ENCODE peak calls at places on chromosomes 6 and 20, in four cellular contexts. One of them, this sample, is unnamed.

GRCh38 chr6:129590408-129591022 is 119.5 kb downstream of the ARHGAP18 start:
- DNase-seq in progenitor cell of endocrine pancreas: no peak
- DNase-seq in GM12878: no peak
- DNase-seq in cardiac fibroblast: peak
- DNase-seq in this sample: peak

GRCh38 chr6:107757910-107758309 is 66.2 kb downstream of the SCML4 start:
- DNase-seq in cardiac fibroblast: no peak
- DNase-seq in GM12878: no peak
- DNase-seq in progenitor cell of endocrine pancreas: no peak
- DNase-seq in this sample: no peak

GRCh38 chr6:161100072-161100471 is 108.5 kb downstream of the MAP3K4 start:
- DNase-seq in GM12878: no peak
- DNase-seq in cardiac fibroblast: no peak
- DNase-seq in progenitor cell of endocrine pancreas: no peak
- DNase-seq in this sample: no peak

GRCh38 chr6:82045965-82046756 is 201.4 kb downstream of the IBTK start:
- DNase-seq in GM12878: no peak
- DNase-seq in progenitor cell of endocrine pancreas: no peak
- DNase-seq in cardiac fibroblast: peak
- DNase-seq in this sample: no peak

GRCh38 chr6:95596021-95596420 is 18.7 kb downstream of the MANEA start:
- DNase-seq in GM12878: no peak
- DNase-seq in cardiac fibroblast: no peak
- DNase-seq in progenitor cell of endocrine pancreas: no peak
- DNase-seq in this sample: no peak

GRCh38 chr6:12782136-12782535 is 65.6 kb downstream of the PHACTR1 start:
- DNase-seq in progenitor cell of endocrine pancreas: no peak
- DNase-seq in GM12878: no peak
- DNase-seq in cardiac fibroblast: no peak
- DNase-seq in this sample: no peak

GRCh38 chr6:116682334-116682712 is 1.3 kb downstream of the KPNA5 start:
- DNase-seq in cardiac fibroblast: peak
- DNase-seq in progenitor cell of endocrine pancreas: no peak
- DNase-seq in GM12878: peak
- DNase-seq in this sample: peak

GRCh38 chr6:71107935-71108420 is 151.1 kb upstream of the B3GAT2 start:
- DNase-seq in GM12878: no peak
- DNase-seq in progenitor cell of endocrine pancreas: no peak
- DNase-seq in cardiac fibroblast: peak
- DNase-seq in this sample: peak

GRCh38 chr6:30966154-30966553 is 17.4 kb upstream of the MUC21 start:
- DNase-seq in GM12878: no peak
- DNase-seq in cardiac fibroblast: no peak
- DNase-seq in progenitor cell of endocrine pancreas: no peak
- DNase-seq in this sample: no peak

GRCh38 chr6:84332139-84333034 is 104.9 kb upstream of the CEP162 start:
- DNase-seq in progenitor cell of endocrine pancreas: no peak
- DNase-seq in GM12878: peak
- DNase-seq in cardiac fibroblast: no peak
- DNase-seq in this sample: no peak

GRCh38 chr6:34523441-34524206 is 32.5 kb downstream of the SPDEF start:
- DNase-seq in GM12878: no peak
- DNase-seq in cardiac fibroblast: no peak
- DNase-seq in progenitor cell of endocrine pancreas: no peak
- DNase-seq in this sample: no peak

GRCh38 chr20:16018881-16019280 is 554.4 kb downstream of the KIF16B start:
- DNase-seq in progenitor cell of endocrine pancreas: no peak
- DNase-seq in GM12878: no peak
- DNase-seq in cardiac fibroblast: no peak
- DNase-seq in this sample: no peak

GRCh38 chr6:19713984-19714383 is 123.2 kb upstream of the ID4 start:
- DNase-seq in progenitor cell of endocrine pancreas: no peak
- DNase-seq in cardiac fibroblast: no peak
- DNase-seq in GM12878: no peak
- DNase-seq in this sample: no peak

GRCh38 chr6:167998206-167998605 is 735 bp downstream of the KIF25 start:
- DNase-seq in GM12878: no peak
- DNase-seq in cardiac fibroblast: no peak
- DNase-seq in progenitor cell of endocrine pancreas: no peak
- DNase-seq in this sample: no peak

GRCh38 chr6:20028143-20028542 is 184.1 kb downstream of the MBOAT1 start:
- DNase-seq in progenitor cell of endocrine pancreas: no peak
- DNase-seq in GM12878: no peak
- DNase-seq in cardiac fibroblast: no peak
- DNase-seq in this sample: no peak

GRCh38 chr20:18506744-18507143 is 996 bp upstream of the SEC23B start:
- DNase-seq in progenitor cell of endocrine pancreas: no peak
- DNase-seq in cardiac fibroblast: no peak
- DNase-seq in GM12878: no peak
- DNase-seq in this sample: no peak